ENCODE peak calls at places on chromosomes 5 and 9, in six cellular contexts. W is stomach, U is Peyer's patch, H is sigmoid colon, V is uterus, K is breast epithelium. N is an unnamed sample.

GRCh38 chr9:93431498-93432105 is 19.9 kb upstream of the FAM120A start:
- DNase-seq in W (no peak), U (no peak), H (no peak), V (no peak), K (no peak), N (no peak)

GRCh38 chr5:1785062-1785461 is 14.6 kb downstream of the MRPL36 start:
- DNase-seq in W (no peak), U (peak; percentile 21), H (peak; percentile 39), V (no peak), K (no peak), N (no peak)

GRCh38 chr9:127525426-127526188 is 74.3 kb downstream of the LRSAM1 start:
- DNase-seq in W (no peak), U (no peak), H (no peak), V (no peak), K (no peak), N (no peak)

GRCh38 chr5:37090781-37091180 is 158.4 kb downstream of the CPLANE1 start:
- DNase-seq in W (no peak), U (no peak), H (no peak), V (no peak), K (no peak), N (no peak)

GRCh38 chr9:100587375-100587774 is 9.5 kb downstream of the CAVIN4 start:
- DNase-seq in W (no peak), U (no peak), H (no peak), V (no peak), K (no peak), N (no peak)

GRCh38 chr5:72653586-72653985 is 146.4 kb upstream of the ZNF366 start:
- DNase-seq in W (no peak), U (no peak), H (no peak), V (no peak), K (no peak), N (no peak)

GRCh38 chr9:137827908-137828526 is 49.6 kb upstream of the CACNA1B start:
- DNase-seq in W (no peak), U (no peak), H (no peak), V (no peak), K (no peak), N (no peak)

GRCh38 chr5:9431496-9432258 is 114.2 kb downstream of the SEMA5A start:
- DNase-seq in W (no peak), U (no peak), H (no peak), V (no peak), K (no peak), N (no peak)

GRCh38 chr9:114209151-114209550 is 53.8 kb downstream of the COL27A1 start:
- DNase-seq in W (no peak), U (no peak), H (no peak), V (no peak), K (no peak), N (no peak)

DNA sequence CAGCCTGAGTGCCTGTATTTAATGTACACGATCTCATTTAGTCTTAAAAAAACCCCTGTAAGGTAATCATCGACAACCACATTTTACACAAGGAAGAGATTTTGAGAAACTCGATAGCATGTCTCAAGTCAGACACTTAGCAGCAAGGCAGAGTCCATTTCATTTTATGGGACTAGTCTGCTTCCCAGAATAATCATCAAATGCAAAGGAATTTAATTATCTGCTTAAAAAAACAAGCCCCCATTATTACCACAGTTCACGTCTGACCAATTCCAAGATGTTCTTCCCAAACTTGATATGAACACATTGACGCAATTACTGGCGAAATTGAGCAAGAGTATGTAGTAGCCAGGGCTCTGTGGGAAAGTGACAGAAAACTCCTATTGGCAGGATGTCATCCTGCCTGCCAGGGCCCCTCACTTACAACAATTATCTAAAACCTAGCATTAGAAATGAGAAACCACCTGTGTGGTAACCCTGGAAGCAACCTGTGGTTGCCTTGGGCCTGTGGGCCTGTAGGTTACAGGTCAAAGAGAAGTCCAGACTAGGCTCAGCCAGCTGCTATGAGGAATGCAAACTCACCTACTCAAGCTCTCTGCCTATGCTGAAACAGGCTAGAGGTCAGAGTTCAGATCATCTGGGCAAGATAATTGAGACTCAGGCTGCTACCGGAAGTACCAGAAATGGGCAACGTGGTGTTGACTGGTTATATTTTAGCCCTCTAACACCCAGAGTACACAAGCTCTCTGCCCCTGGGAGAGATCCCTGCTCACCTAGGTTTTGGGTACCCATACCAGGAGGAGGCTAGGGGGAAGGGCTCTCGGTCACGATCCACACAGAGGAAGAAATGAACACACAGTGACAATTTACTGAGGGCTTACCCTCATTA is 1.6 kb downstream of the B4GALT1 start:
- DNase-seq in W (peak; percentile 61), U (peak; percentile 58), H (peak; percentile 80), V (peak; percentile 80), K (peak; percentile 58), N (peak; percentile 92)
- TF ChIP-seq POLR2A in W (no peak), U (peak; percentile 59), H (no peak), V (no peak), K (no peak), N (peak; percentile 90)

GRCh38 chr5:145715412-145715811 is 119.7 kb downstream of the PRELID2 start:
- DNase-seq in W (no peak), U (no peak), H (no peak), V (no peak), K (no peak), N (no peak)

DNA sequence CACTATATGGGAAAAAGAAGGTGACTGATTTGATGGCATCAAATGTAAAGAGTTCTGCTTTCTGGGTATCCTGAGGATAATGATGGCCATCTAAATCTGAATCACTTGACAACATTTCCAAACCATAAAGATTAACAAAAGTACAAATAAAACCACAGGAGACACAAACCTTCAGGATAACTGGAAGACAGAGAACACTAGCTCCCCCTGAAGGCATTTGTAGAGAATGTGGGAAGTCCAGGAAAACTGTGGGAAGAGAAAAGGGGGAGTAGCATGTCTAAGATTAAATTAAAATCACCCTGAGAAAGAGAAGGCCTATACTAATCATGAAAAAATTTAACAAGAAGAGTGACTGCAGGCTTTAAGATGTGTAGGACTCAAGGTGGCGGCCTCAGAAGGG is 116.2 kb downstream of the PRELID2 start:
- DNase-seq in W (no peak), U (no peak), H (no peak), V (no peak), K (no peak), N (no peak)
- TF ChIP-seq CTCF in W (peak; percentile 5), U (no peak), H (no peak), V (no peak), K (no peak), N (no peak)

GRCh38 chr9:112642126-112642525 is 75.8 kb downstream of the INIP start:
- DNase-seq in W (no peak), U (no peak), H (no peak), V (no peak), K (no peak), N (no peak)
- TF ChIP-seq POLR2A in W (no peak), U (no peak), H (no peak), V (no peak), K (no peak), N (no peak)

DNA sequence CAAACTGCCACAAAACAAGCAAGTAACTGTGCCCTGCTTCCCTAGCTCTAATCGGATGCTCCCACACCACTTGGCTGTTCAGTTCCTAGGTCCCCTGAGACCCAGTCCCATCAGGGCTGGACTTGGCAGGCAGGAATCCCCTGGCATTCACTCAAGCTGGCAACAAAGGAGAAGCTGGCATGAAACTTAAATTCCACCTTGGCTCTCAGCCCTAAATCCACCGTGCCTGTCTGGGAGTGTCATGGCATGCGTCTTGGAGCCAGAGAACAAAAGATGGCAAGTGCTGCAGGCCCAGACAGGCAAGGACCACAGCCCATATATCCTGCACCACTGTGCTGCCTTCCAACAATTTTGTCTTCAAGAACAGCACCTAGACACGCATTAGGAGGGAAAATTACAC is 38.2 kb downstream of the ETF1 start:
- DNase-seq in W (peak; percentile 47), U (no peak), H (peak; percentile 75), V (no peak), K (peak; percentile 84), N (no peak)
- TF ChIP-seq CTCF in W (no peak), U (no peak), H (no peak), V (no peak), K (no peak), N (no peak)

GRCh38 chr9:129901922-129902321 is 66.7 kb downstream of the USP20 start:
- DNase-seq in W (no peak), U (no peak), H (no peak), V (no peak), K (no peak), N (no peak)

GRCh38 chr9:129902735-129903134 is 67.5 kb downstream of the USP20 start:
- DNase-seq in W (no peak), U (no peak), H (no peak), V (no peak), K (no peak), N (no peak)

GRCh38 chr9:129907196-129907595 is 71.9 kb downstream of the USP20 start:
- DNase-seq in W (no peak), U (no peak), H (no peak), V (no peak), K (no peak), N (no peak)

GRCh38 chr9:129908846-129909245 is 73.6 kb downstream of the USP20 start:
- DNase-seq in W (no peak), U (no peak), H (no peak), V (no peak), K (no peak), N (no peak)

DNA sequence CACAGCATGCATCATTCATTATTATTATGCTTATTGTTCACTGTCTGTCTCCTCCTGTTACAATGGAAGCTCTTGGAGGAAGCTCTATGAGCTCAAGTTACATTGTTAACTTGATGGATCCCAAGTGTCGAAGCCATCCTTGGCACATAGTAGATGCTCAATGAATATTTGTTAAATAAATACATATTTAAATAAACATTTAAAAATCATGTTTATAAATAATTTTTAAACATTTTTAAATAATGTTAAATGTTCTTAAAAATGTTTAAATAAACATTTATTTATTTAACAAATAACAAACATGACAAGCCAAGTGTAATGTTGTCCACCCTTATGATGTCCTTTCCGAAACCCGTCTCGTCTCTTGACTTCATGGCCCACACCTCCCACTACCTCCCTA is 69.5 kb downstream of the USP20 start:
- DNase-seq in W (no peak), U (no peak), H (no peak), V (no peak), K (no peak), N (no peak)
- TF ChIP-seq POLR2A in W (no peak), U (no peak), H (no peak), V (no peak), K (no peak), N (no peak)

GRCh38 chr5:58794875-58795274 is 212.0 kb downstream of the RAB3C start:
- DNase-seq in W (no peak), U (no peak), H (no peak), V (no peak), K (no peak), N (no peak)

GRCh38 chr5:58787982-58788381 is 205.1 kb downstream of the RAB3C start:
- DNase-seq in W (no peak), U (no peak), H (no peak), V (no peak), K (no peak), N (no peak)

GRCh38 chr5:58795327-58795726 is 212.5 kb downstream of the RAB3C start:
- DNase-seq in W (no peak), U (no peak), H (no peak), V (no peak), K (no peak), N (no peak)

GRCh38 chr5:58793888-58794287 is 211.0 kb downstream of the RAB3C start:
- DNase-seq in W (no peak), U (no peak), H (no peak), V (no peak), K (no peak), N (no peak)
- TF ChIP-seq CTCF in W (no peak), U (no peak), H (no peak), V (no peak), K (no peak), N (no peak)

DNA sequence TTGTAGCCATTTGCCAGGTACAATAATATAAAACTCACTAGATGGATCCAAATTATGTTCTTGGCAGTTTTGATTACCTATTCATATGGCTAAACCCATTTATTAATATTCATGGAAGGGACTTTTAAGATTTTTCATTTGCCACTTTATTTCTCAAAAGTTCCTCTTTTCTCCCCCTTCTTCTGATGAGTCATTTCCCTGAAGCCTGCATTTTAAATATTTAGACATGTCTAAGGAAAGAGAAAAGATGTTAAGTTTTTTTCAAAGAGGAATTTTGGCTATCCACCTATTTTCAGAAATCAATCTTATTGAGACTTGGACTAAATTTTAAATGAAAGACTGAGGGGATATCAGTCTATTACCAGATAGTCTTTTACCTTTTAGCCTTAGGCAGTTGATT is 1189.4 kb downstream of the EFNA5 start:
- DNase-seq in W (no peak), U (no peak), H (no peak), V (no peak), K (no peak), N (no peak)
- TF ChIP-seq POLR2A in W (no peak), U (no peak), H (no peak), V (no peak), K (no peak), N (no peak)